ENCODE peak calls at places on chromosomes 13 and 19, in six cellular contexts. O is activated T-cell treated with anti-CD3 and anti-CD28 coated beads, Interleukin-2, amount 50 U/mL, for 4 hours; P is right cardiac atrium; Q is left lobe of liver; L is PC-3; C is left cardiac atrium. U is an unnamed sample.

GRCh38 chr13:62781866-62782265 is 1366.2 kb upstream of the PCDH20 start:
- ATAC-seq in O (no peak), P (no peak), Q (no peak), L (peak), C (no peak), U (no peak)

GRCh38 chr19:36032251-36033104 is at the start of gene CLIP3:
- ATAC-seq in O (peak), P (peak), Q (peak), L (no peak), C (peak), U (peak)

GRCh38 chr13:72180253-72180952 is 313.4 kb upstream of the DACH1 start:
- ATAC-seq in O (no peak), P (no peak), Q (peak), L (peak), C (no peak), U (no peak)

GRCh38 chr19:29247051-29247450 is 34.1 kb upstream of the UQCRFS1 start:
- ATAC-seq in O (no peak), P (no peak), Q (no peak), L (no peak), C (no peak), U (no peak)

GRCh38 chr19:5038631-5039271 is 69.8 kb downstream of the KDM4B start:
- ATAC-seq in O (no peak), P (peak), Q (peak), L (peak), C (peak), U (no peak)

GRCh38 chr19:41431426-41432386 is 4.5 kb upstream of the B3GNT8 start:
- ATAC-seq in O (no peak), P (peak), Q (peak), L (no peak), C (peak), U (no peak)

GRCh38 chr19:16197188-16197621 is 506 bp upstream of the AP1M1 start:
- ATAC-seq in O (no peak), P (no peak), Q (peak), L (peak), C (no peak), U (no peak)

GRCh38 chr19:58054792-58055482 is 4.1 kb upstream of the ZNF135 start:
- ATAC-seq in O (no peak), P (no peak), Q (no peak), L (no peak), C (no peak), U (no peak)

GRCh38 chr19:48490980-48491792 is 20.4 kb downstream of the LMTK3 start:
- ATAC-seq in O (peak), P (no peak), Q (no peak), L (no peak), C (no peak), U (peak)

GRCh38 chr13:26983533-26984315 is 187.9 kb downstream of the USP12 start:
- ATAC-seq in O (no peak), P (no peak), Q (no peak), L (no peak), C (no peak), U (no peak)